ENCODE peak calls at places on chromosomes 2 and 18, in four cellular contexts. H is RCC 7860, O is dermis blood vessel endothelial cell, U is HEK293T. G is an unnamed sample.

GRCh38 chr18:5175378-5175777 is 21.7 kb downstream of the AKAIN1 start:
- DNase-seq in U (no peak), O (no peak), H (no peak), G (no peak)

GRCh38 chr2:167157523-167157922 is 269.2 kb downstream of the XIRP2 start:
- DNase-seq in H (no peak), U (no peak), O (no peak), G (no peak)

GRCh38 chr2:120577896-120578295 is 157.8 kb upstream of the GLI2 start:
- DNase-seq in U (no peak), O (no peak), H (no peak), G (no peak)

GRCh38 chr2:228869601-228870264 is 401.4 kb downstream of the PID1 start:
- DNase-seq in U (no peak), O (no peak), H (no peak), G (no peak)

GRCh38 chr2:207469953-207470699 is 59.6 kb upstream of the CREB1 start:
- DNase-seq in H (no peak), U (no peak), O (no peak), G (peak; percentile 66)

GRCh38 chr2:223901854-223902253 is 43.3 kb downstream of the WDFY1 start:
- DNase-seq in H (peak; percentile 12), U (no peak), O (peak; percentile 35), G (no peak)

GRCh38 chr2:198283149-198283548 is 478.8 kb downstream of the PLCL1 start:
- DNase-seq in O (no peak), H (no peak), U (no peak), G (no peak)

GRCh38 chr2:217626926-217627325 is 375.9 kb downstream of the TNS1 start:
- DNase-seq in O (no peak), H (no peak), U (no peak), G (no peak)

GRCh38 chr2:18440141-18440605 is 120.3 kb downstream of the RDH14 start:
- DNase-seq in H (no peak), O (no peak), U (no peak), G (no peak)

GRCh38 chr2:30421551-30422436 is 25.3 kb upstream of the LCLAT1 start:
- DNase-seq in U (no peak), H (no peak), O (no peak), G (peak; percentile 32)

GRCh38 chr2:67829470-67829869 is 233.3 kb downstream of the C1D start:
- DNase-seq in U (no peak), O (no peak), H (no peak), G (no peak)

GRCh38 chr2:134177351-134177931 is 76.4 kb upstream of the MGAT5 start:
- DNase-seq in U (no peak), O (peak; percentile 78), H (no peak), G (no peak)

GRCh38 chr2:203659650-203660049 is 46.8 kb upstream of the CD28 start:
- DNase-seq in H (no peak), U (no peak), O (no peak), G (no peak)

GRCh38 chr2:186903183-186903582 is 54.2 kb upstream of the ZSWIM2 start:
- DNase-seq in U (no peak), O (peak; percentile 46), H (peak; percentile 23), G (no peak)

GRCh38 chr2:7788736-7789135 is 871.5 kb downstream of the RNF144A start:
- DNase-seq in U (no peak), O (no peak), H (peak; percentile 25), G (no peak)

GRCh38 chr2:16281451-16282330 is 341.3 kb downstream of the MYCN start:
- DNase-seq in O (peak; percentile 2), U (peak; percentile 52), H (no peak), G (peak; percentile 32)

GRCh38 chr18:52312321-52312720 is 27.7 kb upstream of the DCC start:
- DNase-seq in O (no peak), U (no peak), H (no peak), G (no peak)

GRCh38 chr2:142130111-142131015 is 453 bp downstream of the LRP1B start:
- DNase-seq in U (peak; percentile 48), H (no peak), O (peak; percentile 64), G (peak; percentile 52)

GRCh38 chr2:10283106-10284062 is 19.3 kb upstream of the HPCAL1 start:
- DNase-seq in U (no peak), O (peak; percentile 70), H (peak; percentile 93), G (no peak)

GRCh38 chr2:128278979-128279378 is 39.7 kb downstream of the HS6ST1 start:
- DNase-seq in U (no peak), O (no peak), H (no peak), G (peak; percentile 20)

GRCh38 chr2:55365303-55365702 is 54.4 kb downstream of the CCDC88A start:
- DNase-seq in H (no peak), U (no peak), O (peak; percentile 36), G (no peak)

GRCh38 chr2:151251012-151251411 is 10.7 kb downstream of the RBM43 start:
- DNase-seq in U (no peak), O (no peak), H (no peak), G (no peak)

GRCh38 chr2:235021752-235022151 is 69.9 kb downstream of the SH3BP4 start:
- DNase-seq in O (peak; percentile 56), U (no peak), H (peak; percentile 94), G (no peak)

GRCh38 chr2:193988784-193989183 is 1668.2 kb upstream of the SLC39A10 start:
- DNase-seq in O (no peak), U (no peak), H (no peak), G (no peak)

GRCh38 chr2:66584011-66584410 is 149.1 kb downstream of the MEIS1 start:
- DNase-seq in U (no peak), H (no peak), O (no peak), G (no peak)

GRCh38 chr2:3642521-3643215 is 15.3 kb upstream of the ALLC start:
- DNase-seq in O (no peak), H (no peak), U (no peak), G (peak; percentile 9)

GRCh38 chr2:61759718-61760117 is 94.1 kb downstream of the FAM161A start:
- DNase-seq in H (no peak), U (no peak), O (peak; percentile 38), G (no peak)

GRCh38 chr2:143390185-143390584 is 261.0 kb downstream of the ARHGAP15 start:
- DNase-seq in O (no peak), U (no peak), H (no peak), G (no peak)

GRCh38 chr18:56945171-56945863 is 201.6 kb upstream of the BOD1L2 start:
- DNase-seq in O (no peak), U (no peak), H (no peak), G (no peak)

GRCh38 chr18:53790817-53791216 is 433.7 kb downstream of the MBD2 start:
- DNase-seq in H (no peak), O (no peak), U (no peak), G (no peak)

GRCh38 chr2:231002641-231003040 is 6.7 kb downstream of the SPATA3 start:
- DNase-seq in H (no peak), O (no peak), U (no peak), G (no peak)

GRCh38 chr18:58580623-58581022 is 48.3 kb downstream of the ALPK2 start:
- DNase-seq in H (peak; percentile 47), O (no peak), U (no peak), G (no peak)

GRCh38 chr2:19320813-19321212 is 37.6 kb downstream of the OSR1 start:
- DNase-seq in H (no peak), U (no peak), O (no peak), G (no peak)

GRCh38 chr2:160039166-160039903 is 23.1 kb downstream of the PLA2R1 start:
- DNase-seq in U (no peak), H (no peak), O (peak; percentile 97), G (no peak)

GRCh38 chr2:25227576-25227975 is 59.2 kb upstream of the POMC start:
- DNase-seq in O (no peak), U (no peak), H (no peak), G (no peak)

GRCh38 chr18:77250501-77250925 is 865 bp downstream of the GALR1 start:
- DNase-seq in O (peak; percentile 4), U (no peak), H (no peak), G (peak; percentile 40)

GRCh38 chr2:120735750-120736170 is at the start of gene GLI2:
- DNase-seq in H (peak; percentile 41), O (peak; percentile 84), U (peak; percentile 80), G (peak; percentile 84)

G was measured in glutamatergic neuron.